ENCODE peak calls at places on chromosomes 6 and 20, in seven cellular contexts. L is neural crest cell, M is endothelial cell, W is lower leg skin, C is lower lobe of right lung, Y is GM12865, R is mesothelial cell of epicardium. B is an unnamed sample.

GRCh38 chr6:165119231-165120020 is 190.0 kb downstream of the C6orf118 start:
- DNase-seq in L (no peak), M (no peak), W (no peak), C (no peak), Y (no peak), R (no peak), B (no peak)

GRCh38 chr6:87736809-87737540 is 34.9 kb upstream of the AKIRIN2 start:
- DNase-seq in L (no peak), M (no peak), W (no peak), C (no peak), Y (peak; percentile 74), R (no peak), B (no peak)

GRCh38 chr20:1912646-1913045 is 17.4 kb downstream of the SIRPA start:
- DNase-seq in L (no peak), M (no peak), W (no peak), C (no peak), Y (no peak), R (no peak), B (no peak)

GRCh38 chr20:1860446-1860845 is 34.8 kb upstream of the SIRPA start:
- DNase-seq in L (no peak), M (no peak), W (no peak), C (no peak), Y (no peak), R (no peak), B (no peak)

GRCh38 chr6:82260890-82261732 is 13.6 kb upstream of the IBTK start:
- DNase-seq in L (no peak), M (no peak), W (no peak), C (no peak), Y (no peak), R (no peak), B (no peak)

GRCh38 chr6:108383967-108384366 is 89.1 kb downstream of the AFG1L start:
- DNase-seq in L (no peak), M (no peak), W (no peak), C (no peak), Y (no peak), R (no peak), B (no peak)

GRCh38 chr6:119215885-119216590 is 133.5 kb downstream of the MAN1A1 start:
- DNase-seq in L (no peak), M (no peak), W (no peak), C (no peak), Y (no peak), R (no peak), B (no peak)

GRCh38 chr20:50279988-50280850 is 89.6 kb downstream of the CEBPB start:
- DNase-seq in L (no peak), M (no peak), W (no peak), C (no peak), Y (no peak), R (no peak), B (no peak)

GRCh38 chr20:31572042-31572700 is 32.9 kb upstream of the ID1 start:
- DNase-seq in L (no peak), M (no peak), W (no peak), C (no peak), Y (no peak), R (peak; percentile 51), B (no peak)

GRCh38 chr6:76418657-76419217 is 346.3 kb upstream of the IMPG1 start:
- DNase-seq in L (no peak), M (no peak), W (no peak), C (no peak), Y (no peak), R (no peak), B (no peak)

GRCh38 chr6:42332916-42333315 is 115.3 kb upstream of the MRPS10 start:
- DNase-seq in L (no peak), M (no peak), W (no peak), C (no peak), Y (no peak), R (no peak), B (peak; percentile 67)

GRCh38 chr6:105272783-105273182 is 93.0 kb upstream of the POPDC3 start:
- DNase-seq in L (no peak), M (no peak), W (no peak), C (no peak), Y (no peak), R (no peak), B (no peak)

GRCh38 chr6:43496370-43497128 is 13.6 kb downstream of the LRRC73 start:
- DNase-seq in L (no peak), M (no peak), W (peak; percentile 45), C (no peak), Y (peak; percentile 35), R (no peak), B (no peak)

GRCh38 chr6:79038061-79038460 is 40.0 kb downstream of the PHIP start:
- DNase-seq in L (no peak), M (no peak), W (no peak), C (no peak), Y (no peak), R (no peak), B (no peak)

GRCh38 chr6:21769405-21769851 is 175.9 kb downstream of the SOX4 start:
- DNase-seq in L (no peak), M (no peak), W (no peak), C (no peak), Y (no peak), R (no peak), B (no peak)

GRCh38 chr20:14583413-14583812 is 246.0 kb upstream of the FLRT3 start:
- DNase-seq in L (no peak), M (no peak), W (no peak), C (no peak), Y (no peak), R (no peak), B (no peak)

GRCh38 chr6:160991411-160992322 is at the start of gene MAP3K4:
- DNase-seq in L (peak; percentile 76), M (peak; percentile 89), W (peak; percentile 54), C (peak; percentile 86), Y (peak; percentile 93), R (peak; percentile 85), B (peak; percentile 70)

GRCh38 chr6:6620752-6621151 is 32.2 kb downstream of the LY86 start:
- DNase-seq in L (no peak), M (no peak), W (no peak), C (no peak), Y (no peak), R (no peak), B (no peak)

GRCh38 chr6:6624269-6624668 is 35.7 kb downstream of the LY86 start:
- DNase-seq in L (no peak), M (no peak), W (no peak), C (no peak), Y (no peak), R (no peak), B (no peak)

GRCh38 chr6:6623553-6623952 is 35.0 kb downstream of the LY86 start:
- DNase-seq in L (no peak), M (no peak), W (no peak), C (no peak), Y (no peak), R (no peak), B (no peak)

GRCh38 chr6:6619415-6619814 is 30.9 kb downstream of the LY86 start:
- DNase-seq in L (no peak), M (no peak), W (no peak), C (no peak), Y (no peak), R (no peak), B (no peak)

GRCh38 chr6:6622557-6622956 is 34.0 kb downstream of the LY86 start:
- DNase-seq in L (no peak), M (no peak), W (no peak), C (no peak), Y (no peak), R (no peak), B (no peak)
- TF ChIP-seq CTCF in L (no peak), M (no peak), W (no peak), C (no peak), Y (no peak), R (no peak), B (no peak)

DNA sequence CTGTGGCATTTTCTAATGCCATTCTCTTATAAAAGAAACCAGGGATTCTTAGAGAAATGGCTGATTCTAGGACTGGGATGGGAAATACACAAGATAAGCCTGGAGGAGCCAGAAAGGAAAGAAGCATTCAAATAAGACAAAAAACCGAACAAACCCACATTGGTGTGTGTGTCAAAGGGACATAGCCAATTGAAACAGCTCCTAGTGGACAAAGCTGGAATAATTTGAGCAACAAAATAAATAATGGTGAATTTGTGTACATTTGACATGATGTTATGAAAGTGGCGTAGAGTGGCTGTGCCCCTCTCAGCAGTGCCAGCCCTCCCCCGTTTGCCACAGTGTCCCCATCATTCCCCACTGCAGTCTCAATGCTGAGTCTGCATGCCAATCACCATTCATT is 55.5 kb downstream of the B3GAT2 start:
- DNase-seq in L (no peak), M (no peak), W (no peak), C (no peak), Y (no peak), R (no peak), B (no peak)
- TF ChIP-seq CTCF in L (peak; percentile 48), M (peak; percentile 49), W (no peak), C (no peak), Y (peak; percentile 8), R (peak; percentile 42), B (peak; percentile 2)

DNA sequence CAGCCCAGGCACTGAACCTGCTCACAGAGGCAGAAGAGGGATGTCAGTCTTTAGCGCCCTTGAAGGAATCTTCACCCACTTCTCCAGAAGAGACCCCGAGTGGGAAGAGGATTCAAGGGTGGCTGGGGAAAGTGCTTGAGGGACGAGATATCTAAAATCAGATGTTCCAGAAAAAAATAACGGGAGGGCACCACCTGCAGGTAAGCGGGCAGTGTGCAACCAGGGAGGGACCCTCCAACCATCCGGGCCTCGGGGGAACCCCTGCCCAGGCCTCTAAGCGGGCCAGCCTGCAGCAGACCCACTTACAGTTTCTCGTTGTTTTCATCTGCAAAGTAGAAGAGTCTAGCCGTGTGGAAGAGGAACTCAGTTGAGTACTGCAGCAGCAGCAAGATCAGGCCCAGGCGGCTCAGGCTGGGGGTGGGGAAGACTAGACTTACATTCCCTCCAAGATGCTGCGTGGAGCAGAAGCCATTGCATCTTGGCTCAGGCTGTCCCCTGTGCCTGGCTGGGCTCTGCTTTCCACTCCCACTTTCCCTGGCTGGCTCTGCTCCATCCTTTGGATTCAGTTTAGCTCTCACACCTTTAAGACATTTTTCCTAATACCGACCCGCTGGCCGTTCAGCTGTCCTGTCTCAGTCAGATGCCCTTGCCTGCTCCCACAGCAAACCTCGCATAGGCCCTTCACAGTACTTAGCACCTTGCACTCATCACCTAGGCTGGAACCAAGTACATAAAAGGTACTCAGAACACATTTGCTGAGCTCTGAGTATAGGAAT is 70.9 kb downstream of the TRAM2 start:
- DNase-seq in L (no peak), M (no peak), W (no peak), C (no peak), Y (no peak), R (no peak), B (no peak)
- TF ChIP-seq CTCF in L (no peak), M (peak; percentile 16), W (no peak), C (no peak), Y (peak; percentile 32), R (no peak), B (no peak)

GRCh38 chr6:1325471-1326309 is 13.8 kb downstream of the FOXQ1 start:
- DNase-seq in L (no peak), M (no peak), W (no peak), C (no peak), Y (no peak), R (no peak), B (no peak)

GRCh38 chr6:1322725-1323219 is 10.9 kb downstream of the FOXQ1 start:
- DNase-seq in L (no peak), M (no peak), W (no peak), C (no peak), Y (no peak), R (no peak), B (no peak)

GRCh38 chr6:1326535-1327121 is 14.7 kb downstream of the FOXQ1 start:
- DNase-seq in L (no peak), M (no peak), W (no peak), C (no peak), Y (no peak), R (no peak), B (no peak)

GRCh38 chr6:1327630-1328029 is 15.7 kb downstream of the FOXQ1 start:
- DNase-seq in L (no peak), M (no peak), W (no peak), C (no peak), Y (no peak), R (no peak), B (no peak)

GRCh38 chr6:1324926-1325325 is 13.0 kb downstream of the FOXQ1 start:
- DNase-seq in L (no peak), M (no peak), W (no peak), C (no peak), Y (no peak), R (no peak), B (no peak)
- TF ChIP-seq CTCF in L (no peak), M (no peak), W (no peak), C (no peak), Y (no peak), R (no peak), B (no peak)